ENCODE peak calls at places on chromosomes 7 and 10, in seven cellular contexts. C, I, T, S, Z, E and L are unnamed samples.

GRCh38 chr10:46283217-46283944 is 3.4 kb upstream of the ANTXRL start:
- DNase-seq in C (no peak), I (peak), T (no peak), S (no peak), Z (no peak), E (no peak), L (no peak)

GRCh38 chr10:21398549-21399345 is 126.7 kb downstream of the SKIDA1 start:
- DNase-seq in C (no peak), I (no peak), T (no peak), S (no peak), Z (no peak), E (peak), L (no peak)

GRCh38 chr7:44534087-44534486 is 7.0 kb downstream of the NPC1L1 start:
- DNase-seq in C (no peak), I (no peak), T (no peak), S (no peak), Z (no peak), E (no peak), L (no peak)

GRCh38 chr7:148979827-148980226 is 48.5 kb downstream of the PDIA4 start:
- DNase-seq in C (no peak), I (peak), T (no peak), S (no peak), Z (no peak), E (no peak), L (no peak)

GRCh38 chr7:69422473-69423102 is 175.7 kb upstream of the AUTS2 start:
- DNase-seq in C (no peak), I (no peak), T (no peak), S (no peak), Z (no peak), E (no peak), L (no peak)

GRCh38 chr10:89373916-89374711 is 3.7 kb upstream of the IFIT1B start:
- DNase-seq in C (no peak), I (peak), T (no peak), S (no peak), Z (no peak), E (no peak), L (no peak)

GRCh38 chr10:107952649-107953589 is 788.4 kb upstream of the SORCS1 start:
- DNase-seq in C (no peak), I (no peak), T (no peak), S (no peak), Z (no peak), E (peak), L (no peak)

GRCh38 chr10:90944759-90945158 is 23.9 kb upstream of the ANKRD1 start:
- DNase-seq in C (no peak), I (no peak), T (no peak), S (no peak), Z (no peak), E (no peak), L (no peak)

GRCh38 chr10:28585076-28585475 is 52.2 kb downstream of the WAC start:
- DNase-seq in C (no peak), I (no peak), T (no peak), S (no peak), Z (no peak), E (no peak), L (no peak)

GRCh38 chr10:88181902-88182671 is 318.7 kb downstream of the PTEN start:
- DNase-seq in C (no peak), I (no peak), T (no peak), S (no peak), Z (no peak), E (no peak), L (peak)

GRCh38 chr10:122504551-122504950 is 43.2 kb downstream of the HTRA1 start:
- DNase-seq in C (no peak), I (peak), T (no peak), S (no peak), Z (no peak), E (no peak), L (no peak)

GRCh38 chr10:67241435-67241834 is 315.6 kb downstream of the LRRTM3 start:
- DNase-seq in C (no peak), I (no peak), T (no peak), S (no peak), Z (no peak), E (no peak), L (no peak)

GRCh38 chr7:156158693-156159092 is 346.4 kb upstream of the SHH start:
- DNase-seq in C (no peak), I (no peak), T (no peak), S (no peak), Z (no peak), E (no peak), L (no peak)

GRCh38 chr10:78210976-78211375 is 177.3 kb downstream of the RPS24 start:
- DNase-seq in C (no peak), I (no peak), T (no peak), S (no peak), Z (no peak), E (no peak), L (no peak)

GRCh38 chr10:44028384-44029137 is 356.3 kb downstream of the CXCL12 start:
- DNase-seq in C (no peak), I (no peak), T (no peak), S (no peak), Z (no peak), E (no peak), L (no peak)

GRCh38 chr7:69739906-69740545 is 141.8 kb downstream of the AUTS2 start:
- DNase-seq in C (peak), I (peak), T (no peak), S (no peak), Z (no peak), E (no peak), L (no peak)

GRCh38 chr7:84194484-84195260 is at the start of gene SEMA3A:
- DNase-seq in C (no peak), I (peak), T (no peak), S (no peak), Z (no peak), E (peak), L (no peak)

GRCh38 chr7:155000795-155001194 is 2.1 kb downstream of the PAXIP1 start:
- DNase-seq in C (no peak), I (no peak), T (no peak), S (no peak), Z (no peak), E (no peak), L (no peak)

GRCh38 chr10:47048533-47048905 is 137.3 kb downstream of the PTPN20 start:
- DNase-seq in C (no peak), I (peak), T (no peak), S (no peak), Z (no peak), E (no peak), L (no peak)

GRCh38 chr7:30911561-30911969 is at the start of gene AQP1:
- DNase-seq in C (no peak), I (no peak), T (no peak), S (no peak), Z (no peak), E (no peak), L (no peak)

GRCh38 chr7:212754-213153 is 20.4 kb downstream of the FAM20C start:
- DNase-seq in C (no peak), I (no peak), T (no peak), S (no peak), Z (no peak), E (no peak), L (no peak)

GRCh38 chr10:63465293-63466167 is at the start of gene JMJD1C:
- DNase-seq in C (peak), I (peak), T (peak), S (peak), Z (peak), E (peak), L (peak)